ENCODE peak calls at places on chromosomes 11 and 22, in nine cellular contexts. P is sigmoid colon, J is GM12892, K is SK-N-SH, B is HepG2, A is endothelial cell of umbilical vein, R is GM12878, S is HL-60, D is transverse colon. H is an unnamed sample.

GRCh38 chr11:34604216-34604615 is 16.7 kb upstream of the EHF start:
- DNase-seq in P (no peak), J (no peak), K (no peak), B (no peak), A (no peak), R (no peak), S (no peak), D (no peak), H (no peak)

GRCh38 chr11:113114452-113115027 is 153.3 kb downstream of the NCAM1 start:
- DNase-seq in P (peak; percentile 71), J (no peak), K (peak; percentile 49), B (peak; percentile 3), A (no peak), R (no peak), S (peak; percentile 4), D (peak; percentile 27), H (peak; percentile 67)

GRCh38 chr11:932435-932834 is 6.8 kb downstream of the AP2A2 start:
- DNase-seq in P (no peak), J (no peak), K (no peak), B (no peak), A (peak; percentile 73), R (no peak), S (no peak), D (no peak), H (no peak)

GRCh38 chr11:61586792-61587430 is 6.0 kb upstream of the SYT7 start:
- DNase-seq in P (no peak), J (no peak), K (no peak), B (peak; percentile 46), A (no peak), R (no peak), S (no peak), D (no peak), H (peak; percentile 60)

GRCh38 chr11:125468852-125469251 is 27.2 kb downstream of the FEZ1 start:
- DNase-seq in P (no peak), J (no peak), K (no peak), B (no peak), A (no peak), R (no peak), S (no peak), D (no peak), H (no peak)

GRCh38 chr11:114819028-114819427 is 140.7 kb downstream of the NXPE2 start:
- DNase-seq in P (no peak), J (no peak), K (no peak), B (no peak), A (no peak), R (no peak), S (no peak), D (no peak), H (no peak)

GRCh38 chr11:3614742-3615171 is 27.0 kb downstream of the ART5 start:
- DNase-seq in P (no peak), J (no peak), K (no peak), B (no peak), A (no peak), R (peak; percentile 31), S (peak; percentile 35), D (peak; percentile 11), H (no peak)

GRCh38 chr11:115912484-115912945 is 408.3 kb upstream of the CADM1 start:
- DNase-seq in P (no peak), J (no peak), K (no peak), B (no peak), A (no peak), R (no peak), S (no peak), D (no peak), H (peak; percentile 62)

GRCh38 chr22:27986459-27986858 is 67.4 kb upstream of the PITPNB start:
- DNase-seq in P (peak; percentile 9), J (no peak), K (no peak), B (no peak), A (no peak), R (no peak), S (no peak), D (no peak), H (no peak)

GRCh38 chr11:109851780-109852390 is 241.3 kb upstream of the ZC3H12C start:
- DNase-seq in P (no peak), J (no peak), K (no peak), B (no peak), A (no peak), R (no peak), S (no peak), D (no peak), H (no peak)

GRCh38 chr11:44133335-44133946 is 38.0 kb downstream of the EXT2 start:
- DNase-seq in P (no peak), J (no peak), K (peak; percentile 43), B (peak; percentile 17), A (peak; percentile 64), R (no peak), S (no peak), D (no peak), H (peak; percentile 75)

GRCh38 chr11:78214331-78215194 is 25.8 kb downstream of the USP35 start:
- DNase-seq in P (no peak), J (no peak), K (no peak), B (no peak), A (no peak), R (no peak), S (no peak), D (no peak), H (no peak)
- TF ChIP-seq POLR2AphosphoS5 in P (no peak), J (no peak), K (no peak), B (no peak), A (no peak), R (no peak), S (no peak), D (no peak), H (no peak)

GRCh38 chr22:49975543-49976389 is 15.2 kb downstream of the PIM3 start:
- DNase-seq in P (peak; percentile 69), J (peak; percentile 55), K (peak; percentile 55), B (no peak), A (no peak), R (no peak), S (no peak), D (peak; percentile 37), H (peak; percentile 67)
- TF ChIP-seq POLR2AphosphoS5 in P (no peak), J (no peak), K (no peak), B (no peak), A (no peak), R (no peak), S (no peak), D (no peak), H (no peak)

GRCh38 chr11:80783561-80783960 is 1342.7 kb upstream of the TENM4 start:
- DNase-seq in P (no peak), J (no peak), K (peak; percentile 28), B (no peak), A (peak; percentile 58), R (no peak), S (no peak), D (no peak), H (no peak)
- TF ChIP-seq POLR2AphosphoS5 in P (no peak), J (no peak), K (no peak), B (no peak), A (no peak), R (no peak), S (no peak), D (no peak), H (no peak)

GRCh38 chr11:70032470-70032795 is 45.7 kb upstream of the ANO1 start:
- DNase-seq in P (no peak), J (no peak), K (no peak), B (no peak), A (no peak), R (no peak), S (no peak), D (no peak), H (no peak)
- TF ChIP-seq POLR2AphosphoS5 in P (no peak), J (no peak), K (no peak), B (no peak), A (no peak), R (no peak), S (no peak), D (no peak), H (no peak)

DNA sequence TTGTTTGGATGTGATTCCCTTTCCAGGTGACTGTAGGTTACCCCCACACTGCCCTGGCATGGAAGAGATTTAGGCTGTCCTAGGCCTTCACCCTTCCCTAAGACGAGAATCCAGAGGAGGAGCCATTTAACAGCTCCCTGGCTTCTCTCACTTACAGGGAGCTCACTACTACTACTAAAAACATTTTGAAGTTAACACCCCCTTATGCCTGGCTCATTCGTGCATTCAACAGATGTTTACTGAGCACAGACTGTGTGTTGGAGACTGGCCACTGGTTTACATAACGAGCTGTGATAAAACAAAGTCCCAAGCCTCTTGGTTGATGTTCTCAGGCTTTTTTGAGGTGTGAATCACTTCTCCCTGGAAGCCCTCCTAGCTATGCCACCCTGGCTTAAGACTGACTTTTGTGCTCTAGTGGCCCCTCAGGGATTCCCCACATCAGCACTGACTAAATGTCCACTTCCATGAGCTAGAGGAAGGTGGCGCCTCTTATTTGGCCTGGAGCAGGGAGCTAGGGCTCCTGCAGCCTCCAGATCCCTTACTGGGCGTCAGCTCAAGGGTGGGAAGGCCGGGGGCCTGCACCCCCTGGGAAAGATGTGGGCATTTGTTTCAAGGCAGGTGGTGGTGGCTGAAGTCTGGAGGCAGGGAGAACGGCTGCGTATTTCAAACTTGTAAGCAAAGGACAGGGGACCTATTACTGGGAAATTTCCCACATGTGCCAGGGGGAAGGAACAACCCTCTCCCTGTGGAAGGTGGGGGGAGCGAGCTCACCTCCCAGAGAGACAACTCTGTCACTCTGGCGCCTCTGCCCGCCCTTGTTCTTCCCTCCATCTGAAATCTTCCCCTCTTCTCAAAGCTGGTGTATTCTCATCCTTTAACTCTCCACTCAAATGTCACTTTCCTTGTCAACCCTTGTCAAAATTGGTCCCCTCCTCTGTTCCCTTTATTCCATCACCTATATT is 19.4 kb upstream of the MALAT1 start:
- DNase-seq in P (peak; percentile 95), J (no peak), K (peak; percentile 60), B (no peak), A (peak; percentile 74), R (no peak), S (no peak), D (peak; percentile 64), H (peak; percentile 83)
- TF ChIP-seq POLR2AphosphoS5 in P (peak; percentile 89), J (no peak), K (no peak), B (no peak), A (no peak), R (no peak), S (no peak), D (peak; percentile 77), H (no peak)

H was measured in GM23338.